ENCODE peak calls at places on chromosomes 6 and 20, in ten cellular contexts. One of them, this sample, is unnamed.

GRCh38 chr20:33305591-33306057 is 22.6 kb downstream of the BPIFB1 start:
- DNase-seq in RWPE1: peak; percentile 76
- DNase-seq in AG10803: peak; percentile 44
- DNase-seq in CD4-positive, alpha-beta T cell: no peak
- DNase-seq in epithelial cell of esophagus: peak; percentile 57
- DNase-seq in tibial nerve: no peak
- DNase-seq in neural crest cell: no peak
- DNase-seq in cardiac fibroblast: peak; percentile 49
- DNase-seq in nephron progenitor cell: no peak
- DNase-seq in left ventricle myocardium inferior: no peak
- DNase-seq in this sample: no peak

GRCh38 chr20:16810216-16810615 is 62.1 kb downstream of the OTOR start:
- DNase-seq in RWPE1: no peak
- DNase-seq in AG10803: peak; percentile 10
- DNase-seq in CD4-positive, alpha-beta T cell: no peak
- DNase-seq in epithelial cell of esophagus: peak; percentile 10
- DNase-seq in tibial nerve: no peak
- DNase-seq in neural crest cell: no peak
- DNase-seq in cardiac fibroblast: no peak
- DNase-seq in nephron progenitor cell: no peak
- DNase-seq in left ventricle myocardium inferior: no peak
- DNase-seq in this sample: no peak

GRCh38 chr6:16909599-16910360 is 148.5 kb upstream of the ATXN1 start:
- DNase-seq in RWPE1: no peak
- DNase-seq in AG10803: peak; percentile 90
- DNase-seq in CD4-positive, alpha-beta T cell: no peak
- DNase-seq in epithelial cell of esophagus: no peak
- DNase-seq in tibial nerve: no peak
- DNase-seq in neural crest cell: no peak
- DNase-seq in cardiac fibroblast: peak; percentile 77
- DNase-seq in nephron progenitor cell: no peak
- DNase-seq in left ventricle myocardium inferior: no peak
- DNase-seq in this sample: no peak

GRCh38 chr6:170051229-170052172 is 239.4 kb downstream of the DLL1 start:
- DNase-seq in RWPE1: no peak
- DNase-seq in AG10803: no peak
- DNase-seq in CD4-positive, alpha-beta T cell: no peak
- DNase-seq in epithelial cell of esophagus: no peak
- DNase-seq in tibial nerve: no peak
- DNase-seq in neural crest cell: no peak
- DNase-seq in cardiac fibroblast: no peak
- DNase-seq in nephron progenitor cell: no peak
- DNase-seq in left ventricle myocardium inferior: no peak
- DNase-seq in this sample: no peak

GRCh38 chr6:15519681-15520080 is 143.1 kb downstream of the DTNBP1 start:
- DNase-seq in RWPE1: no peak
- DNase-seq in AG10803: no peak
- DNase-seq in CD4-positive, alpha-beta T cell: no peak
- DNase-seq in epithelial cell of esophagus: no peak
- DNase-seq in tibial nerve: no peak
- DNase-seq in neural crest cell: no peak
- DNase-seq in cardiac fibroblast: no peak
- DNase-seq in nephron progenitor cell: no peak
- DNase-seq in left ventricle myocardium inferior: no peak
- DNase-seq in this sample: no peak

GRCh38 chr6:158018851-158019361 is 37.2 kb downstream of the SYNJ2 start:
- DNase-seq in RWPE1: no peak
- DNase-seq in AG10803: peak; percentile 52
- DNase-seq in CD4-positive, alpha-beta T cell: no peak
- DNase-seq in epithelial cell of esophagus: no peak
- DNase-seq in tibial nerve: no peak
- DNase-seq in neural crest cell: no peak
- DNase-seq in cardiac fibroblast: peak; percentile 83
- DNase-seq in nephron progenitor cell: no peak
- DNase-seq in left ventricle myocardium inferior: peak; percentile 12
- DNase-seq in this sample: no peak

GRCh38 chr20:50077818-50078601 is 34.9 kb downstream of the UBE2V1 start:
- DNase-seq in RWPE1: no peak
- DNase-seq in AG10803: no peak
- DNase-seq in CD4-positive, alpha-beta T cell: no peak
- DNase-seq in epithelial cell of esophagus: no peak
- DNase-seq in tibial nerve: no peak
- DNase-seq in neural crest cell: no peak
- DNase-seq in cardiac fibroblast: no peak
- DNase-seq in nephron progenitor cell: no peak
- DNase-seq in left ventricle myocardium inferior: no peak
- DNase-seq in this sample: no peak

GRCh38 chr20:58308680-58309527 is 611 bp upstream of the RAB22A start:
- DNase-seq in RWPE1: peak; percentile 88
- DNase-seq in AG10803: peak; percentile 54
- DNase-seq in CD4-positive, alpha-beta T cell: peak; percentile 65
- DNase-seq in epithelial cell of esophagus: peak; percentile 71
- DNase-seq in tibial nerve: peak; percentile 44
- DNase-seq in neural crest cell: peak; percentile 38
- DNase-seq in cardiac fibroblast: peak; percentile 55
- DNase-seq in nephron progenitor cell: peak; percentile 65
- DNase-seq in left ventricle myocardium inferior: peak; percentile 66
- DNase-seq in this sample: peak; percentile 74

DNA sequence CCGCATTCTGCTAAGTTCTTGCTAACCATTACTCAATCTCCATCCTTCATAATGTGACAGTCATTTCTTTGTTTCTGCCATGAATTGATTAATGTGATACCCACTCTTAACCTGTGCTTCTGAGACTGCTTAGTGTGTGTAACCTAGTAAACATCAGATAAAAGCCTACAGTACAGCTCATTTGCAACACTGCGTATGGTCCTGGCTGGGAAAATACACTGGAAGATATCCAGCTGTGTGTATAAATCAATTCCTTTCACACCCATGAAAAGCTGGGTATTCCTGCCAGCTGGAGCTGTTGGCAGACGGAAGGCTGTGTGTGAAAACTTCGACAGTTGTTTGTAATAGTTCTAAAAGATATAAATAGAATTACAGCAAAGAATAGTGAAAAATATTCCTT is 509.2 kb downstream of the FRK start:
- DNase-seq in RWPE1: no peak
- DNase-seq in AG10803: peak; percentile 8
- DNase-seq in CD4-positive, alpha-beta T cell: no peak
- DNase-seq in epithelial cell of esophagus: no peak
- DNase-seq in tibial nerve: no peak
- DNase-seq in neural crest cell: no peak
- DNase-seq in cardiac fibroblast: no peak
- DNase-seq in nephron progenitor cell: no peak
- DNase-seq in left ventricle myocardium inferior: no peak
- DNase-seq in this sample: no peak
- TF ChIP-seq CTCF in RWPE1: no peak
- TF ChIP-seq CTCF in AG10803: no peak
- TF ChIP-seq CTCF in CD4-positive, alpha-beta T cell: no peak
- TF ChIP-seq CTCF in epithelial cell of esophagus: no peak
- TF ChIP-seq CTCF in tibial nerve: no peak
- TF ChIP-seq CTCF in neural crest cell: no peak
- TF ChIP-seq CTCF in cardiac fibroblast: no peak
- TF ChIP-seq CTCF in nephron progenitor cell: no peak
- TF ChIP-seq CTCF in left ventricle myocardium inferior: no peak
- TF ChIP-seq CTCF in this sample: no peak

GRCh38 chr6:44001318-44001868 is 125.9 kb downstream of the MRPL14 start:
- DNase-seq in RWPE1: no peak
- DNase-seq in AG10803: peak; percentile 19
- DNase-seq in CD4-positive, alpha-beta T cell: no peak
- DNase-seq in epithelial cell of esophagus: peak; percentile 11
- DNase-seq in tibial nerve: no peak
- DNase-seq in neural crest cell: no peak
- DNase-seq in cardiac fibroblast: peak; percentile 28
- DNase-seq in nephron progenitor cell: no peak
- DNase-seq in left ventricle myocardium inferior: no peak
- DNase-seq in this sample: peak; percentile 51
- TF ChIP-seq CTCF in RWPE1: no peak
- TF ChIP-seq CTCF in AG10803: peak; percentile 33
- TF ChIP-seq CTCF in CD4-positive, alpha-beta T cell: no peak
- TF ChIP-seq CTCF in epithelial cell of esophagus: peak; percentile 31
- TF ChIP-seq CTCF in tibial nerve: peak; percentile 32
- TF ChIP-seq CTCF in neural crest cell: peak; percentile 41
- TF ChIP-seq CTCF in cardiac fibroblast: peak; percentile 56
- TF ChIP-seq CTCF in nephron progenitor cell: no peak
- TF ChIP-seq CTCF in left ventricle myocardium inferior: peak; percentile 30
- TF ChIP-seq CTCF in this sample: peak; percentile 46

GRCh38 chr6:139137716-139138115 is 2.8 kb downstream of the HECA start:
- DNase-seq in RWPE1: no peak
- DNase-seq in AG10803: peak; percentile 37
- DNase-seq in CD4-positive, alpha-beta T cell: no peak
- DNase-seq in epithelial cell of esophagus: no peak
- DNase-seq in tibial nerve: no peak
- DNase-seq in neural crest cell: no peak
- DNase-seq in cardiac fibroblast: no peak
- DNase-seq in nephron progenitor cell: no peak
- DNase-seq in left ventricle myocardium inferior: no peak
- DNase-seq in this sample: no peak

GRCh38 chr6:139133272-139133671 is 1.6 kb upstream of the HECA start:
- DNase-seq in RWPE1: no peak
- DNase-seq in AG10803: peak; percentile 28
- DNase-seq in CD4-positive, alpha-beta T cell: no peak
- DNase-seq in epithelial cell of esophagus: no peak
- DNase-seq in tibial nerve: no peak
- DNase-seq in neural crest cell: no peak
- DNase-seq in cardiac fibroblast: peak; percentile 46
- DNase-seq in nephron progenitor cell: no peak
- DNase-seq in left ventricle myocardium inferior: no peak
- DNase-seq in this sample: no peak

GRCh38 chr6:139135578-139136545 is 982 bp downstream of the HECA start:
- DNase-seq in RWPE1: peak; percentile 18
- DNase-seq in AG10803: no peak
- DNase-seq in CD4-positive, alpha-beta T cell: peak; percentile 57
- DNase-seq in epithelial cell of esophagus: peak; percentile 30
- DNase-seq in tibial nerve: no peak
- DNase-seq in neural crest cell: peak; percentile 20
- DNase-seq in cardiac fibroblast: peak; percentile 49
- DNase-seq in nephron progenitor cell: peak; percentile 67
- DNase-seq in left ventricle myocardium inferior: peak; percentile 78
- DNase-seq in this sample: peak; percentile 81

GRCh38 chr6:139133733-139134360 is 1.0 kb upstream of the HECA start:
- DNase-seq in RWPE1: no peak
- DNase-seq in AG10803: no peak
- DNase-seq in CD4-positive, alpha-beta T cell: no peak
- DNase-seq in epithelial cell of esophagus: no peak
- DNase-seq in tibial nerve: no peak
- DNase-seq in neural crest cell: no peak
- DNase-seq in cardiac fibroblast: no peak
- DNase-seq in nephron progenitor cell: no peak
- DNase-seq in left ventricle myocardium inferior: no peak
- DNase-seq in this sample: no peak

DNA sequence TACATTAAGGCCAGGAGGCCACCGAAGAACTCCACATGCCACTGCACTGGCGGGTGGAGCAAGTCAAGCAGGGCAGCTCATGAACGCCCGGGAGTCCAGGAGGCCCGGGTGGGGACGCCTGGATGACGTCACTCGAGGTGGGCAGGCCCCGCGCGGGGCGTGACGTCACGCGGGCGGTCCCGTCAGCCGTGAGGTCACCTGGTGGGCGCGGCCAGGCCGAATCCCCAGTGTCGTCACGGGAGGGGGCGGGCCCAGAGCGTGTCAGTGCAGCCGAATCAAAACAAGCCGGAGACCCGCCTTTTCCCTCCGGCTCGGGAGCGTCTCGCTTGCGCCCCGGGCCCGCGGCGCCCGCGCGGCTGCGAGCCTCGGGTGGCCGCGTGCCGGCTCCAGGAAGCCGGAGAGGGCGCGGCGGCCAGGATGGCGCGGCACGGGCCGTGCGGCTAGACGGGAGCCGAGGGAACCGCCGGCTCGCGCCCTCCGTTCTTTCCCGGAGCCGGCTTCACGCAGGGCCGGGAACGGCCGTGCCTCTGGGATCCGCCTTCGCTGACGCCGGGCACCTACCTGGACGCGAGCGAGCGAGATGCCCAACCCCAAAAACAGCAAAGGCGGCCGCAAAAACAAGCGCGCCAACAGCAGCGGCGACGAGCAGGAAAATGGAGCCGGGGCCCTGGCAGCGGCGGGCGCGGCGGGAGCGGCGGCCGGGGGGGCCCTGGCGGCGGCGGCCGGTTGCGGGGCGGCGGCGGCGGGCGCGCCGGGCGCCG is at the start of gene HECA:
- DNase-seq in RWPE1: peak; percentile 94
- DNase-seq in AG10803: peak; percentile 93
- DNase-seq in CD4-positive, alpha-beta T cell: peak; percentile 99
- DNase-seq in epithelial cell of esophagus: peak; percentile 97
- DNase-seq in tibial nerve: peak; percentile 98
- DNase-seq in neural crest cell: peak; percentile 96
- DNase-seq in cardiac fibroblast: peak; percentile 95
- DNase-seq in nephron progenitor cell: peak; percentile 99
- DNase-seq in left ventricle myocardium inferior: peak; percentile 99
- DNase-seq in this sample: peak; percentile 98
- TF ChIP-seq CTCF in RWPE1: no peak
- TF ChIP-seq CTCF in AG10803: no peak
- TF ChIP-seq CTCF in CD4-positive, alpha-beta T cell: no peak
- TF ChIP-seq CTCF in epithelial cell of esophagus: no peak
- TF ChIP-seq CTCF in tibial nerve: no peak
- TF ChIP-seq CTCF in neural crest cell: no peak
- TF ChIP-seq CTCF in cardiac fibroblast: no peak
- TF ChIP-seq CTCF in nephron progenitor cell: no peak
- TF ChIP-seq CTCF in left ventricle myocardium inferior: no peak
- TF ChIP-seq CTCF in this sample: no peak

GRCh38 chr6:20882014-20882413 is 347.8 kb downstream of the CDKAL1 start:
- DNase-seq in RWPE1: no peak
- DNase-seq in AG10803: no peak
- DNase-seq in CD4-positive, alpha-beta T cell: no peak
- DNase-seq in epithelial cell of esophagus: no peak
- DNase-seq in tibial nerve: no peak
- DNase-seq in neural crest cell: no peak
- DNase-seq in cardiac fibroblast: no peak
- DNase-seq in nephron progenitor cell: no peak
- DNase-seq in left ventricle myocardium inferior: no peak
- DNase-seq in this sample: no peak

GRCh38 chr6:20879526-20879925 is 345.3 kb downstream of the CDKAL1 start:
- DNase-seq in RWPE1: no peak
- DNase-seq in AG10803: no peak
- DNase-seq in CD4-positive, alpha-beta T cell: no peak
- DNase-seq in epithelial cell of esophagus: no peak
- DNase-seq in tibial nerve: no peak
- DNase-seq in neural crest cell: no peak
- DNase-seq in cardiac fibroblast: no peak
- DNase-seq in nephron progenitor cell: no peak
- DNase-seq in left ventricle myocardium inferior: no peak
- DNase-seq in this sample: no peak

GRCh38 chr6:20881365-20881764 is 347.1 kb downstream of the CDKAL1 start:
- DNase-seq in RWPE1: no peak
- DNase-seq in AG10803: no peak
- DNase-seq in CD4-positive, alpha-beta T cell: no peak
- DNase-seq in epithelial cell of esophagus: no peak
- DNase-seq in tibial nerve: no peak
- DNase-seq in neural crest cell: no peak
- DNase-seq in cardiac fibroblast: no peak
- DNase-seq in nephron progenitor cell: no peak
- DNase-seq in left ventricle myocardium inferior: no peak
- DNase-seq in this sample: no peak

GRCh38 chr6:20877008-20877937 is 343.0 kb downstream of the CDKAL1 start:
- DNase-seq in RWPE1: peak; percentile 85
- DNase-seq in AG10803: peak; percentile 89
- DNase-seq in CD4-positive, alpha-beta T cell: no peak
- DNase-seq in epithelial cell of esophagus: peak; percentile 95
- DNase-seq in tibial nerve: peak; percentile 7
- DNase-seq in neural crest cell: no peak
- DNase-seq in cardiac fibroblast: peak; percentile 94
- DNase-seq in nephron progenitor cell: no peak
- DNase-seq in left ventricle myocardium inferior: no peak
- DNase-seq in this sample: no peak

DNA sequence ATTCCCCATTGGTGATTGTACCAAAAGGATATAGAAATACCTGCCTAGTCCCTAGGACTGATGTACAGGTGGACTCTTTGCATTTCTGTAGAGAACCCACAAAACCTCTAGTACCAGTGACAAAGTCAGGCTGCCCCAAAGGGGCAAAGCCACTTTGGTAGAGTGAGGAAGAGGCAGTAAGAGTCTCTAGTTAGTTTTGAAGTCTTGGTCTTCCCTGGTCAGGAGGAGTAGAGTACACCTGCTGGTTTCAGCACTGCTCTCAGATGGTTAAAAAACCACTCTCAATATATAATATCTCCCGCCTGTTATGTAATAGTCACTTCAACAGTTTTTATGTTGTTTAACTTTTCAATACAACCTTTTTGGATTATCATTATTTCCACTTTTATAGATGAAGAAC is 344.9 kb downstream of the CDKAL1 start:
- DNase-seq in RWPE1: no peak
- DNase-seq in AG10803: no peak
- DNase-seq in CD4-positive, alpha-beta T cell: no peak
- DNase-seq in epithelial cell of esophagus: no peak
- DNase-seq in tibial nerve: no peak
- DNase-seq in neural crest cell: no peak
- DNase-seq in cardiac fibroblast: no peak
- DNase-seq in nephron progenitor cell: no peak
- DNase-seq in left ventricle myocardium inferior: no peak
- DNase-seq in this sample: no peak
- TF ChIP-seq CTCF in RWPE1: no peak
- TF ChIP-seq CTCF in AG10803: no peak
- TF ChIP-seq CTCF in CD4-positive, alpha-beta T cell: no peak
- TF ChIP-seq CTCF in epithelial cell of esophagus: no peak
- TF ChIP-seq CTCF in tibial nerve: no peak
- TF ChIP-seq CTCF in neural crest cell: no peak
- TF ChIP-seq CTCF in cardiac fibroblast: no peak
- TF ChIP-seq CTCF in nephron progenitor cell: no peak
- TF ChIP-seq CTCF in left ventricle myocardium inferior: no peak
- TF ChIP-seq CTCF in this sample: no peak

This sample was measured in CD14-positive monocyte.